ENCODE peak calls at places on chromosomes 5 and 9, in four cellular contexts. One of them, this sample, is unnamed.
A peak's percentile ranks its signal among the peaks of the same experiment; 100 is the strongest.

GRCh38 chr5:34618666-34619065 is 37.5 kb upstream of the RAI14 start:
- DNase-seq in bronchial epithelial cell: no peak
- DNase-seq in SHP77 treated with DMSO at 0.1 percent for 48 hours: no peak
- DNase-seq in fibroblast of the conjunctiva: no peak
- DNase-seq in this sample: no peak

GRCh38 chr5:54703091-54703490 is 185.5 kb downstream of the SNX18 start:
- DNase-seq in SHP77 treated with DMSO at 0.1 percent for 48 hours: no peak
- DNase-seq in fibroblast of the conjunctiva: peak; percentile 90
- DNase-seq in bronchial epithelial cell: peak; percentile 64
- DNase-seq in this sample: no peak

GRCh38 chr5:142323480-142324376 is 1.1 kb downstream of the SPRY4 start:
- DNase-seq in SHP77 treated with DMSO at 0.1 percent for 48 hours: no peak
- DNase-seq in bronchial epithelial cell: no peak
- DNase-seq in fibroblast of the conjunctiva: no peak
- DNase-seq in this sample: peak; percentile 27

GRCh38 chr5:156147251-156147947 is 179.6 kb upstream of the SGCD start:
- DNase-seq in bronchial epithelial cell: no peak
- DNase-seq in fibroblast of the conjunctiva: no peak
- DNase-seq in SHP77 treated with DMSO at 0.1 percent for 48 hours: no peak
- DNase-seq in this sample: no peak

GRCh38 chr5:135216813-135217154 is 182.2 kb downstream of the MACROH2A1 start:
- DNase-seq in SHP77 treated with DMSO at 0.1 percent for 48 hours: no peak
- DNase-seq in bronchial epithelial cell: no peak
- DNase-seq in fibroblast of the conjunctiva: no peak
- DNase-seq in this sample: no peak

GRCh38 chr5:161544350-161544765 is 2.2 kb downstream of the GABRB2 start:
- DNase-seq in bronchial epithelial cell: peak; percentile 40
- DNase-seq in SHP77 treated with DMSO at 0.1 percent for 48 hours: peak; percentile 19
- DNase-seq in fibroblast of the conjunctiva: peak; percentile 33
- DNase-seq in this sample: peak; percentile 70

GRCh38 chr9:133812941-133813748 is 75.0 kb upstream of the SARDH start:
- DNase-seq in SHP77 treated with DMSO at 0.1 percent for 48 hours: no peak
- DNase-seq in fibroblast of the conjunctiva: no peak
- DNase-seq in bronchial epithelial cell: no peak
- DNase-seq in this sample: no peak

GRCh38 chr5:135335031-135335828 is 63.8 kb downstream of the MACROH2A1 start:
- DNase-seq in SHP77 treated with DMSO at 0.1 percent for 48 hours: no peak
- DNase-seq in fibroblast of the conjunctiva: no peak
- DNase-seq in bronchial epithelial cell: no peak
- DNase-seq in this sample: no peak

GRCh38 chr9:129208191-129209091 is 30.4 kb upstream of the IER5L start:
- DNase-seq in bronchial epithelial cell: peak; percentile 25
- DNase-seq in SHP77 treated with DMSO at 0.1 percent for 48 hours: no peak
- DNase-seq in fibroblast of the conjunctiva: no peak
- DNase-seq in this sample: peak; percentile 25

GRCh38 chr9:80125731-80126264 is 554.0 kb downstream of the TLE4 start:
- DNase-seq in bronchial epithelial cell: no peak
- DNase-seq in SHP77 treated with DMSO at 0.1 percent for 48 hours: no peak
- DNase-seq in fibroblast of the conjunctiva: no peak
- DNase-seq in this sample: no peak

GRCh38 chr5:122656107-122656506 is 118.8 kb upstream of the SNX2 start:
- DNase-seq in SHP77 treated with DMSO at 0.1 percent for 48 hours: no peak
- DNase-seq in fibroblast of the conjunctiva: no peak
- DNase-seq in bronchial epithelial cell: peak; percentile 32
- DNase-seq in this sample: no peak

GRCh38 chr9:115944166-115944948 is 209.2 kb upstream of the PAPPA start:
- DNase-seq in fibroblast of the conjunctiva: peak; percentile 100
- DNase-seq in bronchial epithelial cell: peak; percentile 97
- DNase-seq in SHP77 treated with DMSO at 0.1 percent for 48 hours: peak; percentile 44
- DNase-seq in this sample: peak; percentile 32

GRCh38 chr5:44568519-44568918 is 179.3 kb upstream of the FGF10 start:
- DNase-seq in SHP77 treated with DMSO at 0.1 percent for 48 hours: no peak
- DNase-seq in bronchial epithelial cell: no peak
- DNase-seq in fibroblast of the conjunctiva: no peak
- DNase-seq in this sample: no peak

GRCh38 chr9:82797539-82797938 is 265.4 kb downstream of the RASEF start:
- DNase-seq in SHP77 treated with DMSO at 0.1 percent for 48 hours: no peak
- DNase-seq in fibroblast of the conjunctiva: no peak
- DNase-seq in bronchial epithelial cell: no peak
- DNase-seq in this sample: no peak

GRCh38 chr9:134204991-134205578 is 40.7 kb upstream of the RNU6ATAC start:
- DNase-seq in bronchial epithelial cell: no peak
- DNase-seq in fibroblast of the conjunctiva: peak; percentile 36
- DNase-seq in SHP77 treated with DMSO at 0.1 percent for 48 hours: no peak
- DNase-seq in this sample: no peak

GRCh38 chr5:172502969-172503368 is 48.6 kb upstream of the SH3PXD2B start:
- DNase-seq in SHP77 treated with DMSO at 0.1 percent for 48 hours: peak; percentile 49
- DNase-seq in bronchial epithelial cell: peak; percentile 25
- DNase-seq in fibroblast of the conjunctiva: no peak
- DNase-seq in this sample: no peak

GRCh38 chr5:65530904-65531303 is 32.1 kb downstream of the CENPK start:
- DNase-seq in fibroblast of the conjunctiva: no peak
- DNase-seq in SHP77 treated with DMSO at 0.1 percent for 48 hours: no peak
- DNase-seq in bronchial epithelial cell: no peak
- DNase-seq in this sample: no peak

GRCh38 chr9:127569819-127570401 is 42.2 kb upstream of the STXBP1 start:
- DNase-seq in SHP77 treated with DMSO at 0.1 percent for 48 hours: no peak
- DNase-seq in bronchial epithelial cell: peak; percentile 71
- DNase-seq in fibroblast of the conjunctiva: no peak
- DNase-seq in this sample: no peak

GRCh38 chr5:161263186-161263585 is 283.3 kb downstream of the GABRB2 start:
- DNase-seq in bronchial epithelial cell: no peak
- DNase-seq in SHP77 treated with DMSO at 0.1 percent for 48 hours: no peak
- DNase-seq in fibroblast of the conjunctiva: no peak
- DNase-seq in this sample: no peak

GRCh38 chr5:171750316-171750788 is 35.3 kb upstream of the SMIM23 start:
- DNase-seq in bronchial epithelial cell: peak; percentile 8
- DNase-seq in fibroblast of the conjunctiva: peak; percentile 24
- DNase-seq in SHP77 treated with DMSO at 0.1 percent for 48 hours: no peak
- DNase-seq in this sample: peak; percentile 3

GRCh38 chr5:115986358-115986757 is 24.1 kb downstream of the LVRN start:
- DNase-seq in SHP77 treated with DMSO at 0.1 percent for 48 hours: no peak
- DNase-seq in bronchial epithelial cell: no peak
- DNase-seq in fibroblast of the conjunctiva: no peak
- DNase-seq in this sample: no peak

GRCh38 chr9:93300175-93300572 is 116.2 kb downstream of the WNK2 start:
- DNase-seq in SHP77 treated with DMSO at 0.1 percent for 48 hours: no peak
- DNase-seq in fibroblast of the conjunctiva: no peak
- DNase-seq in bronchial epithelial cell: no peak
- DNase-seq in this sample: no peak

GRCh38 chr5:136011427-136012001 is 17.3 kb upstream of the TGFBI start:
- DNase-seq in SHP77 treated with DMSO at 0.1 percent for 48 hours: no peak
- DNase-seq in fibroblast of the conjunctiva: no peak
- DNase-seq in bronchial epithelial cell: peak; percentile 94
- DNase-seq in this sample: no peak

GRCh38 chr9:76818271-76818670 is 54.0 kb downstream of the PCA3 start:
- DNase-seq in SHP77 treated with DMSO at 0.1 percent for 48 hours: no peak
- DNase-seq in bronchial epithelial cell: peak; percentile 95
- DNase-seq in fibroblast of the conjunctiva: peak; percentile 96
- DNase-seq in this sample: no peak

GRCh38 chr5:31833005-31833404 is 194.1 kb downstream of the PDZD2 start:
- DNase-seq in bronchial epithelial cell: peak; percentile 49
- DNase-seq in SHP77 treated with DMSO at 0.1 percent for 48 hours: no peak
- DNase-seq in fibroblast of the conjunctiva: no peak
- DNase-seq in this sample: no peak

GRCh38 chr9:110016340-110016739 is 191.6 kb downstream of the C9orf152 start:
- DNase-seq in SHP77 treated with DMSO at 0.1 percent for 48 hours: peak; percentile 18
- DNase-seq in fibroblast of the conjunctiva: no peak
- DNase-seq in bronchial epithelial cell: peak; percentile 77
- DNase-seq in this sample: no peak

GRCh38 chr5:176761755-176762154 is 48.6 kb upstream of the UNC5A start:
- DNase-seq in SHP77 treated with DMSO at 0.1 percent for 48 hours: no peak
- DNase-seq in bronchial epithelial cell: no peak
- DNase-seq in fibroblast of the conjunctiva: no peak
- DNase-seq in this sample: no peak

GRCh38 chr9:113742471-113742870 is 133.6 kb upstream of the ZNF618 start:
- DNase-seq in SHP77 treated with DMSO at 0.1 percent for 48 hours: no peak
- DNase-seq in bronchial epithelial cell: no peak
- DNase-seq in fibroblast of the conjunctiva: no peak
- DNase-seq in this sample: no peak

GRCh38 chr9:124267271-124267807 is 9.6 kb downstream of the NEK6 start:
- DNase-seq in bronchial epithelial cell: peak; percentile 85
- DNase-seq in fibroblast of the conjunctiva: no peak
- DNase-seq in SHP77 treated with DMSO at 0.1 percent for 48 hours: no peak
- DNase-seq in this sample: peak; percentile 76

GRCh38 chr5:14035859-14036440 is 91.5 kb upstream of the DNAH5 start:
- DNase-seq in bronchial epithelial cell: peak; percentile 100
- DNase-seq in fibroblast of the conjunctiva: peak; percentile 91
- DNase-seq in SHP77 treated with DMSO at 0.1 percent for 48 hours: peak; percentile 45
- DNase-seq in this sample: peak; percentile 83

GRCh38 chr9:112180387-112180881 is 5.3 kb upstream of the SUSD1 start:
- DNase-seq in SHP77 treated with DMSO at 0.1 percent for 48 hours: no peak
- DNase-seq in bronchial epithelial cell: peak; percentile 29
- DNase-seq in fibroblast of the conjunctiva: no peak
- DNase-seq in this sample: peak; percentile 87

GRCh38 chr5:884345-885126 is 8.1 kb downstream of the BRD9 start:
- DNase-seq in SHP77 treated with DMSO at 0.1 percent for 48 hours: no peak
- DNase-seq in fibroblast of the conjunctiva: no peak
- DNase-seq in bronchial epithelial cell: no peak
- DNase-seq in this sample: no peak

GRCh38 chr5:61805101-61805500 is 473.0 kb downstream of the ZSWIM6 start:
- DNase-seq in bronchial epithelial cell: peak; percentile 95
- DNase-seq in fibroblast of the conjunctiva: no peak
- DNase-seq in SHP77 treated with DMSO at 0.1 percent for 48 hours: no peak
- DNase-seq in this sample: no peak

GRCh38 chr5:169763437-169764301 is 126.6 kb downstream of the DOCK2 start:
- DNase-seq in fibroblast of the conjunctiva: no peak
- DNase-seq in bronchial epithelial cell: no peak
- DNase-seq in SHP77 treated with DMSO at 0.1 percent for 48 hours: no peak
- DNase-seq in this sample: no peak

GRCh38 chr5:124732891-124733670 is 13.4 kb downstream of the ZNF608 start:
- DNase-seq in fibroblast of the conjunctiva: no peak
- DNase-seq in SHP77 treated with DMSO at 0.1 percent for 48 hours: no peak
- DNase-seq in bronchial epithelial cell: no peak
- DNase-seq in this sample: no peak

GRCh38 chr9:137485343-137486140 is 26.4 kb upstream of the NSMF start:
- DNase-seq in fibroblast of the conjunctiva: no peak
- DNase-seq in SHP77 treated with DMSO at 0.1 percent for 48 hours: no peak
- DNase-seq in bronchial epithelial cell: no peak
- DNase-seq in this sample: no peak

This sample was measured in KBM-7.